ENCODE peak calls at places on chromosomes 5 and 9, in four cellular contexts. J is hepatocyte, D is HCT116, N is OCI-LY7. S is an unnamed sample. For H3K4me1, the result is how much of the 10 kb centered on the place peaks cover.

GRCh38 chr9:125663127-125663526 is 43.9 kb downstream of the MAPKAP1 start:
- DNase-seq in J (no peak), N (no peak), D (peak), S (no peak)

GRCh38 chr5:1500411-1501091 is 23.2 kb downstream of the LPCAT1 start:
- DNase-seq in N (no peak), J (no peak), D (no peak), S (no peak)

GRCh38 chr9:108272350-108272899 is 583.4 kb downstream of the ACTL7B start:
- DNase-seq in D (peak), J (peak), N (peak), S (peak)

GRCh38 chr9:68975644-68976043 is 38.3 kb downstream of the PRKACG start:
- DNase-seq in D (no peak), J (no peak), N (no peak), S (no peak)

GRCh38 chr5:67537439-67538342 is 341.1 kb upstream of the CD180 start:
- DNase-seq in N (no peak), J (no peak), D (no peak), S (no peak)

GRCh38 chr9:136439550-136440408 is at the start of gene INPP5E:
- DNase-seq in D (peak), N (peak), J (peak), S (no peak)

GRCh38 chr5:119386945-119387344 is 31.1 kb downstream of the TNFAIP8 start:
- DNase-seq in D (no peak), N (no peak), J (peak), S (no peak)

GRCh38 chr5:123371575-123372179 is 51.5 kb downstream of the CEP120 start:
- DNase-seq in J (peak), N (peak), D (no peak), S (peak)

GRCh38 chr5:169745441-169746146 is 108.5 kb downstream of the DOCK2 start:
- DNase-seq in D (no peak), N (no peak), J (no peak), S (no peak)

GRCh38 chr9:131111186-131111853 is 14.1 kb upstream of the NUP214 start:
- DNase-seq in D (no peak), J (no peak), N (no peak), S (no peak)

GRCh38 chr5:136810198-136810823 is 445.0 kb upstream of the TRPC7 start:
- DNase-seq in N (no peak), D (no peak), J (no peak), S (peak)

GRCh38 chr9:114030364-114030763 is 47.7 kb downstream of the AMBP start:
- DNase-seq in N (no peak), J (no peak), D (no peak), S (no peak)

GRCh38 chr5:157063776-157064430 is 5.0 kb upstream of the HAVCR1 start:
- DNase-seq in D (no peak), J (peak), N (no peak), S (peak)

GRCh38 chr9:81032030-81032572 is 657.2 kb downstream of the TLE1 start:
- DNase-seq in N (peak), D (no peak), J (peak), S (no peak)

GRCh38 chr5:10595678-10596309 is 31.9 kb downstream of the ANKRD33B start:
- DNase-seq in J (peak), N (no peak), D (peak), S (peak)

GRCh38 chr5:78972654-78973428 is 12.3 kb downstream of the ARSB start:
- DNase-seq in J (peak), D (no peak), N (no peak), S (no peak)

GRCh38 chr5:151146003-151146524 is 11.5 kb downstream of the ANXA6 start:
- DNase-seq in N (no peak), J (no peak), D (no peak), S (no peak)

GRCh38 chr9:114291886-114292590 is 30.9 kb upstream of the ORM1 start:
- DNase-seq in J (no peak), D (no peak), N (no peak), S (no peak)

GRCh38 chr5:62829241-62829986 is 250.8 kb downstream of the LRRC70 start:
- DNase-seq in J (no peak), N (no peak), D (no peak), S (no peak)

GRCh38 chr9:69279084-69279729 is 45.8 kb upstream of the ENTREP1 start:
- DNase-seq in D (no peak), N (no peak), J (no peak), S (no peak)

GRCh38 chr5:95217351-95217750 is 67.5 kb downstream of the MCTP1 start:
- DNase-seq in J (no peak), N (no peak), D (no peak), S (no peak)

GRCh38 chr9:133114886-133115603 is 6.0 kb downstream of the RALGDS start:
- DNase-seq in D (no peak), N (no peak), J (no peak), S (no peak)

GRCh38 chr5:7209583-7210139 is 186.3 kb upstream of the ADCY2 start:
- DNase-seq in N (no peak), D (no peak), J (no peak), S (no peak)

GRCh38 chr5:40082313-40082712 is 597.4 kb upstream of the PTGER4 start:
- DNase-seq in J (no peak), N (no peak), D (no peak), S (no peak)

GRCh38 chr5:63164339-63164738 is 585.7 kb downstream of the LRRC70 start:
- DNase-seq in J (no peak), N (no peak), D (no peak), S (no peak)

GRCh38 chr5:118506453-118506852 is 481.9 kb downstream of the DTWD2 start:
- DNase-seq in N (peak), J (no peak), D (no peak), S (no peak)

GRCh38 chr9:18482371-18482770 is 8.4 kb downstream of the ADAMTSL1 start:
- DNase-seq in D (no peak), N (no peak), J (no peak), S (no peak)

GRCh38 chr9:72255546-72255925 is 106.3 kb downstream of the GDA start:
- DNase-seq in D (no peak), J (no peak), N (no peak), S (no peak)

GRCh38 chr9:113707953-113708695 is 168.0 kb upstream of the ZNF618 start:
- DNase-seq in N (no peak), J (no peak), D (no peak), S (no peak)

GRCh38 chr5:124139477-124139876 is 607.0 kb downstream of the ZNF608 start:
- DNase-seq in N (no peak), D (no peak), J (no peak), S (no peak)

GRCh38 chr5:657570-657969 is 35.6 kb downstream of the TPPP start:
- DNase-seq in D (peak), J (no peak), N (no peak), S (no peak)

DNA sequence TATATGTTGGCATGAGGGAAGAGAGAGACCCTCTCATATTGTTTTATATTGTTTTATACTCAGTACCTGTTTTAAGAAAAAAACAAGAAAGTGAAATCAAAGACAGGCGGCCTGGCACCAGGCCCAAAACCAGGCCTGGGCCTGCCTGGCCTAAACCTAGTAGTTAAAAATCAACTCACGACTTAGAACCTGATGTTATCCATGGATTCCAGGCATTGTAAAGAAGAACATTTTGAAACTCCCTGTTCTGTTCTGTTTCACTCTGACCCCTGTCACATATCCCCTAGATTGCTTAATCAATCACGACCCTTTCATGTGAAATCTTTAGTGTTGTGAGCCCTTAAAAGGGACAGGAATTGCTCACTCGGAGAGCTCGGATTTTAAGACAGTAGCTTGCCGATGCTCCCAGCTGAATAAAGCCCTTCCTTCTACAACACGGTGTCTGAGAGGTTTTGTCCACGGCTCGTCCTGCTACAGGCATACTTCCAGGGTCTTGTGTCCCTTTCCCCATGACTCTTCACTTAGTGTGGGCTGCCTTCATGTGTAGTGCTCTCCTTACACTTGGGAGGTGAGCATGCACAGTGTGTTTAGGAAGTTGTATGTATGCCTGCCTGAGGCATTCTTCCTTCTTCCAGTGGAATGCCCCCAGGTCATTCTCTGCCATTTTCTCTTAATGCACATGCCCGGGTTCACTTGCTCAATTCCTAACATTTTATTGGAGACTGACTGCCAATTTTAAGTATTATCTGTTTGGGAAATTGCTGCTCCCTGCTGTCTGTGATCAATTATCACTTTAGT is 17.8 kb downstream of the TBCA start:
- DNase-seq in N (no peak), D (no peak), J (no peak), S (no peak)
- H3K4me2 ChIP-seq in N (no peak), D (no peak), J (no peak), S (no peak)

GRCh38 chr5:168302785-168303184 is 11.3 kb downstream of the WWC1 start:
- DNase-seq in D (peak), J (no peak), N (no peak), S (no peak)
- H3K4me1 ChIP-seq in D (under half), J (under half), N (under half), S (half or more)

GRCh38 chr9:5375091-5375490 is 35.4 kb upstream of the RLN1 start:
- DNase-seq in J (no peak), N (no peak), D (no peak), S (no peak)
- H3K27ac ChIP-seq in J (no peak), N (no peak), D (no peak), S (no peak)

GRCh38 chr9:89420397-89420796 is 77.5 kb downstream of the SEMA4D start:
- DNase-seq in J (no peak), D (no peak), N (no peak), S (no peak)
- H3K4me2 ChIP-seq in J (no peak), D (no peak), N (no peak), S (no peak)

GRCh38 chr5:179268399-179268952 is 76.8 kb downstream of the ADAMTS2 start:
- DNase-seq in J (no peak), D (no peak), N (no peak), S (no peak)

GRCh38 chr5:179266291-179267070 is 78.8 kb downstream of the ADAMTS2 start:
- DNase-seq in D (no peak), J (peak), N (no peak), S (no peak)

GRCh38 chr5:179267671-179268071 is 77.6 kb downstream of the ADAMTS2 start:
- DNase-seq in J (no peak), D (no peak), N (no peak), S (no peak)

GRCh38 chr5:179265529-179266290 is 79.6 kb downstream of the ADAMTS2 start:
- DNase-seq in D (no peak), N (no peak), J (peak), S (no peak)

DNA sequence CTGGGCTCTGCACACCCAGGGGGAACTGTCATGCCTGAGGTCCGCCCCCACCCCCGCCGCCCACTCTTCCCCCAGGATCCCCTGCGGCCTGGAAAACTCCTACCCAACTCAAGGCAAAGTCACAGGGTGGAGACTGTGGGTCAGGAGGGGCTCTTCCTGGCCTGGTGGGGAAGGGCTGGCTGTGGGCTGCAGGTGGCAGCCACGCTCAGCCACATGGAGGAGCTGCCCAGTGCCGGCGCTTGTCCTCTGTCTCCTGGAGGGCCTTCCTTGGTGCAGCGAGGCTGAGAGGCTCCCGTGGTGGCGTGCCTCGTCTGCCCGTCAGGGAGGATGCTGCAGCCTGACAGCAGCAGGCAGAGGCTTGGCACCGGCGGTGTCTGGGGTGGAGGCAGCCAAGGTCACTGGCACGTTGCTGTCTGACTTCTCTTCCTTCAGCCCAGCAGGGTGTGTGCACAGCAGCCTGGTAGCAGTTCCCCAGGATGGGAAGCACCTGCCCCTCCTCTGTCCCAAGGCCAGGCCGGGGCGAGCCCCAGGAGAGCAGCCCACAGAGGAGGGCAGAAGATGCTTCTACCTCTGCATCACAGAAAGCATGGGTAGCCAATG is 78.1 kb downstream of the ADAMTS2 start:
- DNase-seq in N (no peak), J (peak), D (no peak), S (no peak)
- H3K4me1 ChIP-seq in N (under half), J (half or more), D (under half), S (under half)

DNA sequence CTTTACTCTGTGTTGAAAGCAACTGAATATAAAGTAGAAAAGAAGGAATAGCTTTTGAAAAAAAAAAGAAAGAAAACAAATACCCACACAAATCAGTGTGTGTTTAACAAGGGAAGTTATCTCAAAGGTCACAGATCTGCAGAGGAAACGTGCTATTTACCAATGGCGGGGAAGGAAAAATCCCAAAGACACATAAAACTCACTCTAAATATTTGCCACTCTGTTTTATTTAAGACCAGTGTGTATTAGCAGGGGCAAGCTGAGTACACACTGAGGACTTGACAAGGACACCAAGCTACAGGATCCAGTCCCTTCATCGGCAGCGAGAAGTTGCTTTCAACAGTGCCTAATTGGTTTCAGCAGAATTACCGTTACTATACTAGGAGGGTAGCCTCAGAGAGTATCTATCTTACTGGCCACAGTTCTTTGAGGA is 252.5 kb downstream of the DEPDC1B start:
- DNase-seq in J (peak), N (no peak), D (no peak), S (no peak)
- H3K27ac ChIP-seq in J (no peak), N (no peak), D (no peak), S (no peak)

DNA sequence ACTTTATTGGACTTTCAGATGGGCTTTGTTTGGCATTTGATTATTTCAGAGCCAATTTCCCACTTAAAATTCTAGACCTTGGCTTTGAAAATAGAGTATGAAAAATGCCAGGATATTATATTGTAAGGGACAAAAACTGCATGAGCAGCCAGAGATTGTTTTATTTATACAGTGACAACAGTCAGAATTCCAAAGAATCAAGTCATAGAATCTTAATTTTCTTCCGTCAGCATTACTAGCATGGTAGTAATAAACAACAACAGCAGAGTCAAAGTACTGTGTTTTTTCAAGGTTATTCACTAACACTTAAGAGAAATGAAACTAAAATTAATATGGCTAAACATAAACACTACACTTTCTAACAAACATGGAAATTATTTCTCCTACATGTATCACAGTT is 52.2 kb downstream of the MLLT3 start:
- DNase-seq in N (no peak), D (no peak), J (no peak), S (no peak)
- H3K4me2 ChIP-seq in N (no peak), D (no peak), J (peak), S (peak)

GRCh38 chr5:56688402-56688801 is 126.9 kb upstream of the MAP3K1 start:
- DNase-seq in D (no peak), J (no peak), N (peak), S (no peak)
- H3K4me1 ChIP-seq in D (under half), J (under half), N (half or more), S (under half)

S was measured in PC-9.